ENCODE peak calls at places on chromosomes 11 and 22, in five cellular contexts. One of them, this sample, is unnamed.
A peak's percentile ranks its signal among the peaks of the same experiment; 100 is the strongest.

GRCh38 chr22:19703869-19704268 is 10.4 kb upstream of the SEPTIN5 start:
- DNase-seq in tibial nerve: no peak
- DNase-seq in mesendoderm: no peak
- DNase-seq in adrenal gland: no peak
- DNase-seq in body of pancreas: no peak
- DNase-seq in this sample: peak; percentile 44

GRCh38 chr22:36334838-36335603 is 52.7 kb downstream of the MYH9 start:
- DNase-seq in tibial nerve: no peak
- DNase-seq in mesendoderm: peak; percentile 42
- DNase-seq in adrenal gland: peak; percentile 72
- DNase-seq in body of pancreas: peak; percentile 78
- DNase-seq in this sample: no peak

GRCh38 chr11:1953489-1954284 is 6.6 kb downstream of the MRPL23 start:
- DNase-seq in tibial nerve: no peak
- DNase-seq in mesendoderm: no peak
- DNase-seq in adrenal gland: peak; percentile 35
- DNase-seq in body of pancreas: no peak
- DNase-seq in this sample: peak; percentile 63

GRCh38 chr11:74926304-74927030 is 22.4 kb downstream of the XRRA1 start:
- DNase-seq in tibial nerve: no peak
- DNase-seq in mesendoderm: no peak
- DNase-seq in adrenal gland: no peak
- DNase-seq in body of pancreas: no peak
- DNase-seq in this sample: no peak

GRCh38 chr11:19696073-19696472 is 16.6 kb upstream of the NAV2 start:
- DNase-seq in tibial nerve: no peak
- DNase-seq in mesendoderm: no peak
- DNase-seq in adrenal gland: no peak
- DNase-seq in body of pancreas: no peak
- DNase-seq in this sample: no peak

GRCh38 chr11:74849525-74850391 is 99.1 kb downstream of the XRRA1 start:
- DNase-seq in tibial nerve: no peak
- DNase-seq in mesendoderm: peak; percentile 92
- DNase-seq in adrenal gland: no peak
- DNase-seq in body of pancreas: no peak
- DNase-seq in this sample: no peak

GRCh38 chr11:113989916-113990315 is 15.0 kb downstream of the HTR3A start:
- DNase-seq in tibial nerve: no peak
- DNase-seq in mesendoderm: no peak
- DNase-seq in adrenal gland: no peak
- DNase-seq in body of pancreas: no peak
- DNase-seq in this sample: no peak

GRCh38 chr22:29037340-29037932 is 24.2 kb downstream of the C22orf31 start:
- DNase-seq in tibial nerve: no peak
- DNase-seq in mesendoderm: no peak
- DNase-seq in adrenal gland: no peak
- DNase-seq in body of pancreas: no peak
- DNase-seq in this sample: no peak

GRCh38 chr11:124297921-124298320 is 15.8 kb downstream of the OR8D1 start:
- DNase-seq in tibial nerve: no peak
- DNase-seq in mesendoderm: no peak
- DNase-seq in adrenal gland: no peak
- DNase-seq in body of pancreas: no peak
- DNase-seq in this sample: no peak

DNA sequence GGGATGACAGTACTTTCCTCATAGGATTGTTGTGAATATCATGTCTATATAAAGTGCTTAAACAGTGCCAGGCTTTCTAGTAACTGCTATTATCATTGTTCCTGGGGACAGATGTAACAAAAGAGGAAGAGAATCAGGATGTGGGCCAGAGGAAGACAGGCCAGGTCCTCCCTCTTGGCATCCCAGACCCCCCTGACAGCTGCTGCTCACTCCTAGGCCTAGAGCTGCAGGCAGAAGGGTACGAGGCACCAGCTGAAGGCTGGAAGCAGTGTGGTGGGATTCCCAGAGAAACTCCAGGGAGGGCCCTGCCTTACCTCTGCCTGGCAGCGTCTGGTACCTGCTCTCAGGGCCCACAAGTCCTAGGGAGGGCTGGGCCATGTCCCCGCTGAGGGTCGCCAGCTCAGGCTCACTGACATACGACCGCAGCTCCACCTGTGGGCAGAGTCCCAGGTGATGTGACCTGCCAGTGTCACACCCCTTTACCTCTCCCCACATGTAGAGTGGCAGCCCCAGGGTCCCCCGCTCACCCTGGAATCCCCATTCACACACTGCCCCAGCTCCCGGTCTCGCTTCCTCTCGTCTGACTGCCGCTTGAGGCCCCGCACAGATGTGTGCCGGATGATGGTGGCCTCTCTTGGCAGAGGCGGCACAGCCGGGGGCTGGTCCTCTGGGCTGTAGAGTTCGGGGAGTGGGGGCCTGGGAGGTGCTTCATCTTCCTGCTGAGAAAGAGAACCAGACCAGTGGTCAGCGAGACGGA is 52.2 kb downstream of the C11orf58 start:
- DNase-seq in tibial nerve: no peak
- DNase-seq in mesendoderm: no peak
- DNase-seq in adrenal gland: no peak
- DNase-seq in body of pancreas: no peak
- DNase-seq in this sample: peak; percentile 63
- H3K4me1 ChIP-seq in tibial nerve: no peaks in the 10 kb centered on the region
- H3K4me1 ChIP-seq in mesendoderm: no peaks in the 10 kb centered on the region
- H3K4me1 ChIP-seq in adrenal gland: peaks cover 15% of the 10 kb centered on the region
- H3K4me1 ChIP-seq in body of pancreas: peaks cover 7% of the 10 kb centered on the region
- H3K4me1 ChIP-seq in this sample: peaks cover 39% of the 10 kb centered on the region

GRCh38 chr11:123195182-123196059 is at the start of gene CLMP:
- DNase-seq in tibial nerve: peak; percentile 63
- DNase-seq in mesendoderm: peak; percentile 89
- DNase-seq in adrenal gland: peak; percentile 34
- DNase-seq in body of pancreas: peak; percentile 24
- DNase-seq in this sample: peak; percentile 76

GRCh38 chr11:123193742-123194141 is 1.3 kb downstream of the CLMP start:
- DNase-seq in tibial nerve: no peak
- DNase-seq in mesendoderm: peak; percentile 26
- DNase-seq in adrenal gland: no peak
- DNase-seq in body of pancreas: no peak
- DNase-seq in this sample: no peak

GRCh38 chr11:123194308-123195181 is 503 bp downstream of the CLMP start:
- DNase-seq in tibial nerve: no peak
- DNase-seq in mesendoderm: peak; percentile 85
- DNase-seq in adrenal gland: peak; percentile 19
- DNase-seq in body of pancreas: no peak
- DNase-seq in this sample: peak; percentile 70

GRCh38 chr11:123196060-123196714 is 1.1 kb upstream of the CLMP start:
- DNase-seq in tibial nerve: no peak
- DNase-seq in mesendoderm: peak; percentile 82
- DNase-seq in adrenal gland: no peak
- DNase-seq in body of pancreas: no peak
- DNase-seq in this sample: no peak

GRCh38 chr11:123197711-123198110 is 2.7 kb upstream of the CLMP start:
- DNase-seq in tibial nerve: no peak
- DNase-seq in mesendoderm: peak; percentile 32
- DNase-seq in adrenal gland: no peak
- DNase-seq in body of pancreas: no peak
- DNase-seq in this sample: no peak
- H3K27me3 ChIP-seq in tibial nerve: no peaks in the 10 kb centered on the region
- H3K27me3 ChIP-seq in mesendoderm: no peaks in the 10 kb centered on the region
- H3K27me3 ChIP-seq in adrenal gland: no peaks in the 10 kb centered on the region
- H3K27me3 ChIP-seq in body of pancreas: no peaks in the 10 kb centered on the region
- H3K27me3 ChIP-seq in this sample: peaks cover 34% of the 10 kb centered on the region

GRCh38 chr11:63920126-63920869 is 3.3 kb upstream of the RCOR2 start:
- DNase-seq in tibial nerve: no peak
- DNase-seq in mesendoderm: peak; percentile 90
- DNase-seq in adrenal gland: peak; percentile 88
- DNase-seq in body of pancreas: peak; percentile 91
- DNase-seq in this sample: peak; percentile 78
- H3K27ac ChIP-seq in tibial nerve: peak overlapping the region; percentile 52
- H3K27ac ChIP-seq in mesendoderm: peak overlapping the region; percentile 100
- H3K27ac ChIP-seq in adrenal gland: peak overlapping the region; percentile 61
- H3K27ac ChIP-seq in body of pancreas: peak overlapping the region; percentile 65
- H3K27ac ChIP-seq in this sample: no peak overlapping the region

GRCh38 chr11:65473275-65473860 is 25.5 kb upstream of the MALAT1 start:
- DNase-seq in tibial nerve: no peak
- DNase-seq in mesendoderm: no peak
- DNase-seq in adrenal gland: no peak
- DNase-seq in body of pancreas: no peak
- DNase-seq in this sample: no peak

GRCh38 chr11:65478411-65479183 is 20.2 kb upstream of the MALAT1 start:
- DNase-seq in tibial nerve: no peak
- DNase-seq in mesendoderm: no peak
- DNase-seq in adrenal gland: peak; percentile 83
- DNase-seq in body of pancreas: peak; percentile 59
- DNase-seq in this sample: peak; percentile 80

GRCh38 chr11:65476632-65477270 is 22.1 kb upstream of the MALAT1 start:
- DNase-seq in tibial nerve: no peak
- DNase-seq in mesendoderm: no peak
- DNase-seq in adrenal gland: no peak
- DNase-seq in body of pancreas: peak; percentile 53
- DNase-seq in this sample: no peak

GRCh38 chr11:65479184-65480145 is 19.4 kb upstream of the MALAT1 start:
- DNase-seq in tibial nerve: peak; percentile 82
- DNase-seq in mesendoderm: peak; percentile 89
- DNase-seq in adrenal gland: peak; percentile 76
- DNase-seq in body of pancreas: peak; percentile 84
- DNase-seq in this sample: peak; percentile 45

GRCh38 chr11:65477271-65478029 is 21.4 kb upstream of the MALAT1 start:
- DNase-seq in tibial nerve: peak; percentile 95
- DNase-seq in mesendoderm: peak; percentile 97
- DNase-seq in adrenal gland: peak; percentile 99
- DNase-seq in body of pancreas: peak; percentile 98
- DNase-seq in this sample: peak; percentile 99
- H3K4me1 ChIP-seq in tibial nerve: peaks cover 38% of the 10 kb centered on the region
- H3K4me1 ChIP-seq in mesendoderm: peaks cover 10% of the 10 kb centered on the region
- H3K4me1 ChIP-seq in adrenal gland: peaks cover 62% of the 10 kb centered on the region
- H3K4me1 ChIP-seq in body of pancreas: peaks cover 45% of the 10 kb centered on the region
- H3K4me1 ChIP-seq in this sample: peaks cover 46% of the 10 kb centered on the region

This sample was measured in upper lobe of right lung.